ENCODE peak calls at places on chromosomes 5 and 9, in four cellular contexts. Q is K562, G is HepG2, U is GM12878. T is an unnamed sample.
A peak's percentile ranks its signal among the peaks of the same experiment; 100 is the strongest.

GRCh38 chr9:97484134-97484533 is 17.3 kb upstream of the TMOD1 start:
- DNase-seq in Q (no peak), G (no peak), U (no peak), T (no peak)

GRCh38 chr5:172559004-172559932 is 81.8 kb upstream of the NEURL1B start:
- DNase-seq in Q (no peak), G (no peak), U (no peak), T (no peak)

GRCh38 chr9:109450346-109450745 is 47.8 kb downstream of the PTPN3 start:
- DNase-seq in Q (no peak), G (no peak), U (no peak), T (no peak)

GRCh38 chr9:86792136-86792535 is 155.2 kb downstream of the GAS1 start:
- DNase-seq in Q (no peak), G (no peak), U (no peak), T (no peak)

GRCh38 chr9:111828193-111828592 is 33.5 kb upstream of the SHOC1 start:
- DNase-seq in Q (no peak), G (no peak), U (no peak), T (no peak)

GRCh38 chr5:98750693-98751092 is 22.8 kb upstream of the RGMB start:
- DNase-seq in Q (no peak), G (peak; percentile 31), U (no peak), T (no peak)

GRCh38 chr9:7615344-7615743 is 184.2 kb downstream of the DMAC1 start:
- DNase-seq in Q (no peak), G (no peak), U (no peak), T (no peak)

GRCh38 chr5:137497396-137498290 is 1.5 kb downstream of the SPOCK1 start:
- DNase-seq in Q (no peak), G (no peak), U (no peak), T (peak; percentile 21)

GRCh38 chr9:33800886-33801285 is 5.5 kb downstream of the PRSS3 start:
- DNase-seq in Q (no peak), G (no peak), U (no peak), T (no peak)

GRCh38 chr9:91930475-91930874 is 19.6 kb downstream of the ROR2 start:
- DNase-seq in Q (no peak), G (no peak), U (no peak), T (no peak)

GRCh38 chr5:142000709-142001484 is 11.9 kb downstream of the GNPDA1 start:
- DNase-seq in Q (no peak), G (peak; percentile 7), U (no peak), T (no peak)

GRCh38 chr5:76256116-76256889 is 146.8 kb upstream of the IQGAP2 start:
- DNase-seq in Q (peak; percentile 64), G (peak; percentile 63), U (no peak), T (peak; percentile 71)
- TF ChIP-seq FOXM1 in Q (no peak), G (no peak), U (peak; percentile 69), T (no peak)

DNA sequence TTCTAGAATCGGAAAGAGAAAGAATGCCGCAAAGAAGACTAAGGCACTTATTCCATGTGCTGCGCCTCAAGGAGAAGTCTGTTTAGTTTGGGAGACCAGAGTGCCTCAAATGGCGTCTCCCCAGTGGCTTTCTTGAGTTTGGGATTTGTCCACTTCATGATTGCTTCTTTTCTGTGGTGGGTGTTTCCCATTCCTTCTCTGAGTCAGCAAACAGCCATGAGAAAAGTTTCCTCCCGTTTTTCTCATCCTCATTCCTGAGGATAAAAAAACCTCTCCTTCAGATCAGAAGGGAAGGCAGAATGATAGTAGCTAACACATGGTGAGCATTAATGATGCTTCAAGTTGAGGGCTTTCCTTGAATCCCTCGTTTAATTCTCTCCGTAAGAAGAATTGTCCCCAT is 275.9 kb upstream of the WWC1 start:
- DNase-seq in Q (no peak), G (no peak), U (no peak), T (no peak)
- TF ChIP-seq ZBTB33 in Q (no peak), G (no peak), U (no peak), T (no peak)

GRCh38 chr9:70112981-70113380 is 69.3 kb downstream of the MAMDC2 start:
- DNase-seq in Q (no peak), G (peak; percentile 17), U (no peak), T (no peak)
- TF ChIP-seq FOXM1 in Q (no peak), G (no peak), U (no peak), T (no peak)

GRCh38 chr5:10434392-10434791 is 7.3 kb upstream of the ROPN1L start:
- DNase-seq in Q (peak; percentile 64), G (no peak), U (no peak), T (no peak)

GRCh38 chr5:10427978-10428377 is 13.7 kb upstream of the ROPN1L start:
- DNase-seq in Q (no peak), G (no peak), U (no peak), T (no peak)

GRCh38 chr5:10427201-10427600 is 14.5 kb upstream of the ROPN1L start:
- DNase-seq in Q (no peak), G (peak; percentile 10), U (no peak), T (no peak)

GRCh38 chr5:10432059-10433008 is 9.3 kb upstream of the ROPN1L start:
- DNase-seq in Q (no peak), G (no peak), U (no peak), T (no peak)

DNA sequence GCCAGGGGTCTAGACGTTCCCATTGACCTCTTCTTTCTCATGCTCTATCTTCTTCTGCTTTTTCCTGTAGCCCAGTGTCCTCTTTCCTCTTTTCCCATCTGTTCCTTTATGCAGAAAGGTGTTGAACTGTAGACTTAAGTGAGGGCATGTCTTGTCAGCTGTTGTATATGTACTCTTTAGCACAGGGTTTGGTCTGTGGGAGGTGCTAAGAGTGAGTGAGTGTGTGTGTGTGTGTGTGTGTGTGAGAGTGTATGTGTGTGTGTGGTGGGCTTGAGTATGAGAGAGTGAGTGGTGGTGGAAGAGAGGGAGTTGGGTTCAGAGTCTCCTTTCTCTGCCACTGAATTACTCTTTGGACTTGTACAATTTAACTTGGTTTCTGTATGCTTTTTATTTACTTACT is 10.3 kb upstream of the ROPN1L start:
- DNase-seq in Q (no peak), G (peak; percentile 15), U (no peak), T (no peak)
- TF ChIP-seq ZBTB33 in Q (no peak), G (no peak), U (no peak), T (no peak)

GRCh38 chr5:6616632-6617031 is 16.2 kb downstream of the NSUN2 start:
- DNase-seq in Q (no peak), G (no peak), U (no peak), T (no peak)

GRCh38 chr5:6611561-6612256 is 21.1 kb downstream of the NSUN2 start:
- DNase-seq in Q (no peak), G (no peak), U (no peak), T (no peak)

GRCh38 chr5:6615416-6615815 is 17.4 kb downstream of the NSUN2 start:
- DNase-seq in Q (no peak), G (no peak), U (no peak), T (no peak)
- TF ChIP-seq FOXM1 in Q (no peak), G (no peak), U (no peak), T (no peak)

GRCh38 chr5:161966544-161966943 is 101.0 kb upstream of the GABRG2 start:
- DNase-seq in Q (no peak), G (peak; percentile 3), U (no peak), T (peak; percentile 1)
- TF ChIP-seq ZBTB33 in Q (no peak), G (no peak), U (no peak), T (no peak)

GRCh38 chr5:16709691-16710420 is 93.1 kb upstream of the RETREG1 start:
- DNase-seq in Q (no peak), G (no peak), U (no peak), T (no peak)
- TF ChIP-seq FOXM1 in Q (no peak), G (no peak), U (no peak), T (no peak)